ENCODE peak calls at places on chromosomes 4 and X, in four cellular contexts. X is NCI-H2081; Z is endothelial cell of umbilical vein; O is stimulated activated CD4-positive, alpha-beta T cell treated with anti-CD3 and anti-CD28 coated beads, Interleukin-1b, Interleukin-23, amount 100 ng/mL, for 24 hours. W is an unnamed sample.

GRCh38 chrX:147900349-147900748 is 11.4 kb upstream of the FMR1 start:
- DNase-seq in O (no peak), Z (no peak), X (no peak), W (no peak)

GRCh38 chr4:12359420-12359819 is 930.7 kb upstream of the HS3ST1 start:
- DNase-seq in O (no peak), X (no peak), Z (no peak), W (peak; percentile 12)

GRCh38 chrX:2423293-2423692 is 77.5 kb downstream of the DHRSX start:
- DNase-seq in Z (no peak), X (no peak), O (no peak), W (peak; percentile 1)

GRCh38 chr4:84479663-84480062 is 19.4 kb downstream of the NKX6-1 start:
- DNase-seq in X (no peak), O (no peak), Z (no peak), W (no peak)

GRCh38 chr4:41256131-41256739 is 493 bp upstream of the UCHL1 start:
- DNase-seq in O (no peak), X (peak; percentile 63), Z (no peak), W (no peak)

GRCh38 chr4:68342139-68342538 is 7.8 kb downstream of the YTHDC1 start:
- DNase-seq in O (no peak), X (peak; percentile 4), Z (peak; percentile 37), W (peak; percentile 76)

GRCh38 chrX:103687696-103688191 is 1.2 kb upstream of the MORF4L2 start:
- DNase-seq in O (peak; percentile 20), Z (peak; percentile 79), X (peak; percentile 91), W (peak; percentile 87)

GRCh38 chrX:15107367-15107988 is 162.4 kb downstream of the ASB9 start:
- DNase-seq in X (no peak), O (no peak), Z (no peak), W (no peak)

GRCh38 chr4:114277690-114278089 is 298.2 kb upstream of the ARSJ start:
- DNase-seq in X (no peak), Z (no peak), O (no peak), W (no peak)

GRCh38 chr4:53119685-53120084 is 246.2 kb downstream of the SCFD2 start:
- DNase-seq in Z (no peak), X (no peak), O (no peak), W (no peak)

GRCh38 chrX:132001127-132001526 is 22.0 kb upstream of the STK26 start:
- DNase-seq in O (no peak), X (no peak), Z (no peak), W (no peak)

GRCh38 chr4:4752025-4752424 is 107.4 kb upstream of the MSX1 start:
- DNase-seq in X (no peak), Z (no peak), O (no peak), W (no peak)

GRCh38 chrX:153644356-153645125 is 2.5 kb upstream of the DUSP9 start:
- DNase-seq in O (no peak), X (no peak), Z (no peak), W (no peak)

GRCh38 chr4:15043226-15043625 is 40.9 kb downstream of the CPEB2 start:
- DNase-seq in O (no peak), X (no peak), Z (no peak), W (no peak)

GRCh38 chr4:187504974-187505797 is 490.4 kb upstream of the ZFP42 start:
- DNase-seq in O (no peak), X (no peak), Z (no peak), W (no peak)

GRCh38 chr4:156779046-156779445 is 192.6 kb downstream of the PDGFC start:
- DNase-seq in X (no peak), Z (no peak), O (no peak), W (no peak)

GRCh38 chr4:168634276-168634802 is 137.5 kb downstream of the PALLD start:
- DNase-seq in X (no peak), O (no peak), Z (peak; percentile 56), W (peak; percentile 40)

GRCh38 chr4:24564488-24564887 is 19.9 kb downstream of the DHX15 start:
- DNase-seq in X (no peak), Z (no peak), O (no peak), W (no peak)

GRCh38 chr4:100486496-100486895 is 31.3 kb downstream of the EMCN start:
- DNase-seq in O (no peak), Z (no peak), X (peak; percentile 1), W (no peak)

GRCh38 chrX:127302841-127303240 is 483.3 kb downstream of the PRR32 start:
- DNase-seq in O (no peak), Z (no peak), X (no peak), W (no peak)

GRCh38 chrX:19225906-19226305 is 103.6 kb upstream of the ADGRG2 start:
- DNase-seq in O (no peak), Z (no peak), X (no peak), W (no peak)

GRCh38 chr4:53280846-53281245 is 85.0 kb downstream of the SCFD2 start:
- DNase-seq in O (no peak), X (no peak), Z (no peak), W (no peak)

GRCh38 chr4:21507439-21507838 is 441.1 kb downstream of the KCNIP4 start:
- DNase-seq in O (no peak), X (no peak), Z (peak; percentile 36), W (peak; percentile 13)

GRCh38 chrX:45050558-45050957 is 150.1 kb downstream of the DIPK2B start:
- DNase-seq in Z (no peak), O (no peak), X (no peak), W (no peak)

GRCh38 chrX:43870011-43870410 is 12.2 kb downstream of the MAOB start:
- DNase-seq in Z (no peak), O (no peak), X (no peak), W (peak; percentile 28)

GRCh38 chr4:118921736-118922135 is 33.1 kb downstream of the SYNPO2 start:
- DNase-seq in X (no peak), O (no peak), Z (no peak), W (no peak)

GRCh38 chr4:15132739-15133138 is 130.5 kb downstream of the CPEB2 start:
- DNase-seq in O (no peak), Z (peak; percentile 10), X (no peak), W (no peak)

GRCh38 chr4:3519468-3520264 is 12.6 kb downstream of the LRPAP1 start:
- DNase-seq in Z (no peak), O (no peak), X (no peak), W (no peak)

W was measured in lung microvascular endothelial cell.